ENCODE peak calls at places on chromosomes 16 and 17, in five cellular contexts. I is suprapubic skin, W is IMR-90, O is BJ, K is upper lobe of right lung. A is an unnamed sample.

GRCh38 chr16:12311309-12311708 is 334.8 kb downstream of the SNX29 start:
- DNase-seq in W (no peak), I (no peak), O (no peak), K (no peak), A (no peak)

GRCh38 chr16:11461595-11461990 is 116.3 kb downstream of the RMI2 start:
- DNase-seq in I (no peak), W (no peak), O (no peak), K (peak), A (no peak)

GRCh38 chr16:4675864-4676786 is 17.2 kb upstream of the NUDT16L1 start:
- DNase-seq in W (no peak), I (no peak), O (no peak), K (no peak), A (no peak)

GRCh38 chr17:39527220-39527813 is 66.0 kb downstream of the CDK12 start:
- DNase-seq in K (no peak), I (no peak), W (no peak), O (no peak), A (no peak)

GRCh38 chr16:83994087-83994486 is 26.0 kb downstream of the NECAB2 start:
- DNase-seq in K (peak), I (no peak), O (peak), W (peak), A (no peak)

GRCh38 chr17:13086142-13086769 is 68.4 kb upstream of the ELAC2 start:
- DNase-seq in K (no peak), O (peak), I (no peak), W (no peak), A (no peak)

GRCh38 chr17:80152057-80152831 is 5.3 kb upstream of the EIF4A3 start:
- DNase-seq in O (peak), I (no peak), W (peak), K (no peak), A (no peak)

GRCh38 chr17:55134486-55135157 is 130.1 kb upstream of the HLF start:
- DNase-seq in I (no peak), O (no peak), K (no peak), W (peak), A (no peak)

GRCh38 chr16:13036600-13036999 is 135.2 kb downstream of the SHISA9 start:
- DNase-seq in K (no peak), W (peak), I (no peak), O (no peak), A (no peak)

GRCh38 chr17:14775761-14776492 is 475.0 kb downstream of the HS3ST3B1 start:
- DNase-seq in O (no peak), I (no peak), W (no peak), K (no peak), A (no peak)

GRCh38 chr16:76235025-76235424 is 42.2 kb upstream of the CNTNAP4 start:
- DNase-seq in K (no peak), I (peak), W (no peak), O (no peak), A (no peak)

GRCh38 chr16:72198021-72198420 is 26.1 kb upstream of the PMFBP1 start:
- DNase-seq in K (no peak), O (peak), I (no peak), W (peak), A (no peak)

GRCh38 chr16:72197556-72197955 is 25.6 kb upstream of the PMFBP1 start:
- DNase-seq in K (no peak), I (no peak), O (no peak), W (no peak), A (no peak)

GRCh38 chr16:72191551-72191950 is 19.6 kb upstream of the PMFBP1 start:
- DNase-seq in O (no peak), I (no peak), W (no peak), K (no peak), A (no peak)

GRCh38 chr16:72198641-72199250 is 26.8 kb upstream of the PMFBP1 start:
- DNase-seq in O (no peak), W (no peak), K (no peak), I (no peak), A (no peak)

DNA sequence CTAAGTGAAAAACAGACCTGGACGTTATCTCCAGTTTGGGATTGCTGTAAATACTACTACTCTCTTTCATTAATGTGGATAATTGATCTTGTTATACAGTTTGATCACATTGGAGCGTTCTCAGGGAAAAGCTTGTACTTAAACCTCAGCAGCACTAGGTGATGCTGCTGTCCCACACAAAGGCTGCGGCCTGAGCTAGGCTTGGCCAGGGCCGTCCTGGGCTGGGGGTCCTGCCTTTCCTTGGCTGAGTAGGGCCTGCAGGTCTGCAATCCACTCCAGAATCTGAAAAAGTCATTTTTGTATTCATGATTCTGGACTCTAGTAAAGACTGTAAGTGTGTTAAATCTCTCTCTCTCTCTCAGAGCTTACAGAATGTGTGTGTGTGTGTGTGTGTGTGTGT is 23.7 kb upstream of the PMFBP1 start:
- DNase-seq in K (no peak), I (no peak), W (no peak), O (no peak), A (no peak)
- TF ChIP-seq CTCF in K (no peak), I (no peak), W (no peak), O (no peak), A (peak)

DNA sequence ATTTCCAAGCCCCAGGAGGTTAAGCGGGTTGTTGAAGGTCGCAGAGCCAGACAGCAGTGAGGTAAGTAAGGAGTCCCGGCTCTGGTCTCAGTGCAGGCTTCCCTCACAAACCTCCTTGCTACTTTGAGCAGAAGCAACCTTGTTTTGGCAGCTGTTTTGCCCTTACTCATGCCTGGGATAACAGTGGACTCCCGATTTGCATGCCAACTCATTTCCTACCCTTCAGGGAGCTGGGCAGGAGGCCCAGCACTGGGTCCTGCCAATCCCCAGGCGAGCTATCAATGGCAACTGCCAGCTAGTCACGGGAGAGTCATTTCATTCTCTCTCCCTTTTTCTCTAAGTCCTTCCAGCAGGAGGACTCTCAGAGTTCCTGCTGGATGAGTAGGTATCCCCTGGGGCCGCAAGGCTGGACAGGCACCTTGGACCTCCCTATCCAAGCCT is 72.0 kb upstream of the KSR1 start:
- DNase-seq in O (peak), K (no peak), W (peak), I (peak), A (no peak)
- TF ChIP-seq CTCF in O (peak), K (no peak), W (peak), I (no peak), A (no peak)

GRCh38 chr17:28426081-28426519 is 20.1 kb upstream of the SLC46A1 start:
- DNase-seq in K (no peak), O (no peak), W (no peak), I (no peak), A (no peak)
- TF ChIP-seq CTCF in K (peak), O (peak), W (peak), I (no peak), A (no peak)

DNA sequence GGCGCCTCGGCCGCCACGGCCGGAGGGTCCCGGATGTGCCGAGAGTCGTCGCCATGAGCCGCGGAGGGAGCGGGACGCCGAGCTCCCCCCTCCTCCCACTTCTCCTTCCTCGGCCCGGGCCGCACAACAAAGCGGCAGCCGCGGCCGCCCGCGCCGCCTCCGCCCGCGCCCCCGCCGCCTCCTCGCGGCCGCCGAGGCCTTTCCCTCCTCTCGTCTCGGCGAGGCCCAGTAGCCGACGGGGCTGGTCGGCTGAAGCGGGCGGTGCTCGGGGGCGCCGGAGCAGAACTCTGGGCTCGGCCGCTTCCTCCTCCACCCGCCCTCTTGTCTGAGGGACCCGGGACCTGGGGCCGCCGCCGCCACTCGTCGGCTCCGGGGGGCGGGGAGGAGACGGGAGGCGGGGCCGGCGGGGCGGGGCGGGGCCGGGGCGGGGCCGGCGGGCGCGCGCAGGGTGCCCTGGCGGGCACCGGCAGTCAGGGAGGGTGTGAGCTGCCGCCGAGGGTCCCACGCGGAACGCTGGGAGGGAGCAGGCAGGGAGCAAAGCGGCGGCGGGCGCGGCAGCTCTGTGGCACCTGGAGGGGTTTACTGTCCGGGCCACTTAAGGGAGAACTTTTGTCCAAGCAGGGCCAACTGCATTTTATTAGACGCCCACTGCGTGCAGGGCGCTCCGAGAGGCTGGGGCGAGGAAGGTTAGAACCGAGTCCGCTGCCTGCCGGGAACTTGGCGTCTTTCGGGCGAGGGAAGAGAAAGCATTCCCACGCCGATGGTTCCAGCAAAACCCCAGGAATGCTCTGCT is at the start of gene SMURF2:
- DNase-seq in I (peak), W (peak), O (no peak), K (peak), A (peak)
- TF ChIP-seq CTCF in I (no peak), W (no peak), O (no peak), K (no peak), A (no peak)

DNA sequence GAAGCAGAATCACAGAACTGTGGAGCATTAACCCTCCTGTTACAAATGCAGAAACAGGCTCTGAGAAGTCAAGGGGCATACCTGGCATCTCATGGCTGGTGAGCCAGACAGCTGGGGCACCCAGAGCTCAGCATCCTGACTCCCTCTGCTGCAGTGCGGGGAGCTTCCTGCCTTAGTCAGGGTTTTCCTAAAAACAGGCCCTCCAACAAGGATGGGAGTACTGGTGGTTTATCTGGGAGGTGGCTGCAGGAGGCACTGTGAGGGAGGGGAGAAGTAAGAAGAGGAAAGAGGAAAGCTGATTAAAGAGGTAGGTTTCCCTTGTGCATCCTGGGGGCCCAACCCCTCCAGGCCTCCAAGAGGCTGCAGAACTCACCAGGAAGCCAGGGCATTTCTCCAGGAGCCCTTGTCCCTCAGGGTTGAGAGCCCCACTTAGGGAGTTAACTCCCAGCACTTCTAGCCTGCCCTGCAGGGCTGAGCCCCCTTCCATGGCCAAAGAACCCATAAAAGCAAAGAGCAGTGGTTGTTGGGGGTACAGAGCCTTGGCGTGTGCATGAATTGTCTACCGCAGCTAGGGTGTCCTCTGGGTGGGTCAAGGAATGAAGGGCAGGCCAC is 261.5 kb upstream of the RPL38 start:
- DNase-seq in I (no peak), O (no peak), W (no peak), K (no peak), A (no peak)
- TF ChIP-seq CTCF in I (no peak), O (no peak), W (no peak), K (no peak), A (no peak)

A was measured in D721Med.